ENCODE peak calls at places on chromosome 4, in nine cellular contexts. Y, X, J, I, B, N, O, S and A are unnamed samples.
A peak's percentile ranks its signal among the peaks of the same experiment; 100 is the strongest.

GRCh38 chr4:143021384-143021783 is 163.3 kb upstream of the USP38 start:
- DNase-seq in S (no peak), N (no peak), I (no peak), J (no peak), O (no peak), Y (no peak), B (no peak), X (no peak), A (no peak)

GRCh38 chr4:25981749-25982148 is 67.7 kb downstream of the SMIM20 start:
- DNase-seq in N (no peak), Y (no peak), O (no peak), S (no peak), J (no peak), B (no peak), I (no peak), X (no peak), A (no peak)

GRCh38 chr4:142091085-142091513 is 454.7 kb downstream of the IL15 start:
- DNase-seq in I (no peak), O (no peak), S (peak; percentile 96), X (no peak), Y (no peak), J (no peak), B (peak; percentile 24), N (no peak), A (no peak)

GRCh38 chr4:140300271-140300970 is 73.0 kb upstream of the SCOC start:
- DNase-seq in O (peak; percentile 6), N (no peak), S (peak; percentile 64), X (no peak), Y (peak; percentile 9), J (no peak), I (no peak), B (no peak), A (no peak)

GRCh38 chr4:7074423-7074822 is 6.6 kb upstream of the GRPEL1 start:
- DNase-seq in S (no peak), J (no peak), X (no peak), I (no peak), N (peak; percentile 98), Y (no peak), B (no peak), O (no peak), A (peak; percentile 48)

GRCh38 chr4:15402146-15402545 is 25.7 kb upstream of the C1QTNF7 start:
- DNase-seq in X (no peak), B (no peak), I (no peak), J (no peak), Y (no peak), O (no peak), N (no peak), S (no peak), A (no peak)

GRCh38 chr4:151263455-151263854 is 13.5 kb upstream of the PRSS48 start:
- DNase-seq in S (no peak), X (no peak), Y (no peak), B (no peak), J (no peak), N (peak; percentile 41), I (no peak), O (no peak), A (no peak)

GRCh38 chr4:157052429-157053040 is 23.4 kb upstream of the GLRB start:
- DNase-seq in I (no peak), N (no peak), J (no peak), Y (no peak), X (no peak), S (no peak), B (no peak), O (no peak), A (no peak)

GRCh38 chr4:99102634-99103033 is 14.0 kb upstream of the ADH5 start:
- DNase-seq in S (no peak), B (no peak), N (no peak), Y (no peak), J (no peak), I (no peak), X (no peak), O (no peak), A (no peak)

GRCh38 chr4:85495621-85496020 is 20.7 kb downstream of the ARHGAP24 start:
- DNase-seq in J (no peak), N (no peak), O (no peak), B (no peak), Y (no peak), X (no peak), S (peak; percentile 22), I (no peak), A (no peak)

GRCh38 chr4:20672262-20672661 is 28.0 kb upstream of the PACRGL start:
- DNase-seq in Y (no peak), O (no peak), X (no peak), N (no peak), B (no peak), J (no peak), S (no peak), I (no peak), A (no peak)